ENCODE peak calls at places on chromosomes 12 and 14, in nine cellular contexts. W is IMR-90; G is adrenal gland; T is BE2C; P is left ventricle myocardium inferior; V is gastrocnemius medialis; S is bronchial epithelial cell; D is fibroblast of pulmonary artery; R is CD8-positive, alpha-beta T cell. A is an unnamed sample.

GRCh38 chr14:98756749-98757148 is 515.2 kb downstream of the BCL11B start:
- DNase-seq in R (no peak), D (no peak), T (no peak), S (no peak), P (no peak), W (no peak), V (no peak), G (no peak), A (no peak)

GRCh38 chr14:89911018-89911919 is 43.3 kb downstream of the EFCAB11 start:
- DNase-seq in W (peak), P (no peak), D (peak), S (no peak), G (peak), R (no peak), T (no peak), V (no peak), A (peak)

GRCh38 chr12:45577844-45578399 is 151.6 kb upstream of the ARID2 start:
- DNase-seq in V (no peak), R (no peak), W (no peak), T (no peak), S (peak), D (peak), G (no peak), P (no peak), A (no peak)

GRCh38 chr14:89899917-89900680 is 54.4 kb downstream of the EFCAB11 start:
- DNase-seq in D (peak), R (peak), T (peak), V (no peak), P (no peak), S (no peak), G (no peak), W (peak), A (peak)

GRCh38 chr14:22226381-22226780 is 362.6 kb downstream of the DAD1 start:
- DNase-seq in W (peak), S (peak), P (no peak), V (no peak), D (no peak), T (no peak), G (no peak), R (no peak), A (no peak)

GRCh38 chr14:103932791-103933490 is 4.7 kb downstream of the TDRD9 start:
- DNase-seq in W (no peak), D (no peak), P (no peak), R (no peak), T (no peak), S (peak), V (no peak), G (no peak), A (no peak)

GRCh38 chr12:127169321-127170270 is 1097.4 kb upstream of the TMEM132C start:
- DNase-seq in G (no peak), S (no peak), T (no peak), W (peak), R (no peak), P (no peak), V (no peak), D (no peak), A (no peak)

GRCh38 chr12:32217354-32218310 is 111.0 kb downstream of the BICD1 start:
- DNase-seq in D (peak), P (no peak), R (no peak), V (no peak), G (peak), W (peak), S (peak), T (no peak), A (no peak)

GRCh38 chr12:120630139-120630895 is 10.1 kb upstream of the CABP1 start:
- DNase-seq in G (no peak), D (no peak), T (peak), W (no peak), S (no peak), R (no peak), V (no peak), P (no peak), A (no peak)

GRCh38 chr14:57293851-57294837 is 25.4 kb downstream of the AP5M1 start:
- DNase-seq in D (peak), T (no peak), R (no peak), G (no peak), S (peak), P (no peak), W (peak), V (no peak), A (no peak)

GRCh38 chr12:104182144-104182543 is 33.4 kb upstream of the TXNRD1 start:
- DNase-seq in S (no peak), D (peak), V (peak), G (peak), R (no peak), W (peak), T (no peak), P (peak), A (no peak)

GRCh38 chr12:54407183-54407905 is 11.7 kb downstream of the ITGA5 start:
- DNase-seq in S (no peak), P (no peak), D (no peak), G (no peak), T (no peak), R (no peak), V (no peak), W (no peak), A (no peak)

GRCh38 chr12:100503228-100503628 is 29.6 kb downstream of the NR1H4 start:
- DNase-seq in V (no peak), D (no peak), G (no peak), S (no peak), P (no peak), W (no peak), T (no peak), R (no peak), A (no peak)
- H3K4me3 ChIP-seq in V (no peak), D (no peak), G (no peak), S (no peak), P (no peak), W (no peak), T (no peak), R (no peak), A (no peak)

GRCh38 chr14:61152851-61153364 is 128.2 kb downstream of the TMEM30B start:
- DNase-seq in V (no peak), D (peak), G (no peak), W (peak), R (no peak), P (no peak), S (no peak), T (peak), A (peak)
- TF ChIP-seq CTCF in V (no peak), D (no peak), G (no peak), W (no peak), R (no peak), P (no peak), S (no peak), T (no peak), A (no peak)

GRCh38 chr12:51865470-51865745 is 16.9 kb upstream of the FIGNL2 start:
- DNase-seq in G (no peak), P (no peak), T (no peak), V (no peak), S (no peak), W (no peak), R (no peak), D (no peak), A (no peak)

GRCh38 chr12:51864701-51865469 is 16.4 kb upstream of the FIGNL2 start:
- DNase-seq in W (no peak), P (no peak), S (no peak), T (no peak), D (no peak), V (no peak), G (no peak), R (no peak), A (peak)

GRCh38 chr12:51862947-51863346 is 14.4 kb upstream of the FIGNL2 start:
- DNase-seq in V (no peak), S (no peak), R (no peak), T (no peak), G (no peak), W (no peak), P (no peak), D (no peak), A (no peak)

GRCh38 chr12:51863363-51863920 is 14.9 kb upstream of the FIGNL2 start:
- DNase-seq in V (no peak), G (no peak), D (no peak), P (no peak), W (no peak), S (no peak), R (no peak), T (no peak), A (no peak)

GRCh38 chr12:51863921-51864700 is 15.6 kb upstream of the FIGNL2 start:
- DNase-seq in W (no peak), P (no peak), V (no peak), T (peak), S (no peak), R (no peak), G (no peak), D (no peak), A (peak)
- H3K4me3 ChIP-seq in W (no peak), P (peak), V (peak), T (peak), S (no peak), R (peak), G (no peak), D (peak), A (peak)

DNA sequence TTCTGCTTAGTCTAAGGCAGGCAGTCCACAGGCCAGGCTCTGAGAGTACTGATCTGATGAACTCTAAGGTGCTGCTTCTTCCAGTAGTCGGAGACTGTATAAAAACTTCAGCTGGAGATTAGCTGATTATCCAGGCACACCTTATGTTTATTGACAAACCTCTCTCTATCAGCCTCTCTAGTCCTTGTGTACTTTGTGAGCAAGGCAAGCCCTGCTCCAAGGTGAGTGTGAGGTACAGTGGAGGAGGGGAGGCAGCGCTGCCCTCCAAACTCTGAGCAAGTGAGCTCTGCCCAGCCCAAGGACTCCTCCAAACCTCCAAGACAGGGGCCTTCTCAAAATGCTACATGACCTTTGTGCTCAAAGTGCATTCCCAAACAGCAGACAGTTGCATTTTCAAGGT is 95.9 kb upstream of the CDKN3 start:
- DNase-seq in P (no peak), S (no peak), W (no peak), R (no peak), G (no peak), D (no peak), V (no peak), T (no peak), A (no peak)
- TF ChIP-seq CTCF in P (no peak), S (no peak), W (no peak), R (no peak), G (no peak), D (no peak), V (no peak), T (no peak), A (no peak)

DNA sequence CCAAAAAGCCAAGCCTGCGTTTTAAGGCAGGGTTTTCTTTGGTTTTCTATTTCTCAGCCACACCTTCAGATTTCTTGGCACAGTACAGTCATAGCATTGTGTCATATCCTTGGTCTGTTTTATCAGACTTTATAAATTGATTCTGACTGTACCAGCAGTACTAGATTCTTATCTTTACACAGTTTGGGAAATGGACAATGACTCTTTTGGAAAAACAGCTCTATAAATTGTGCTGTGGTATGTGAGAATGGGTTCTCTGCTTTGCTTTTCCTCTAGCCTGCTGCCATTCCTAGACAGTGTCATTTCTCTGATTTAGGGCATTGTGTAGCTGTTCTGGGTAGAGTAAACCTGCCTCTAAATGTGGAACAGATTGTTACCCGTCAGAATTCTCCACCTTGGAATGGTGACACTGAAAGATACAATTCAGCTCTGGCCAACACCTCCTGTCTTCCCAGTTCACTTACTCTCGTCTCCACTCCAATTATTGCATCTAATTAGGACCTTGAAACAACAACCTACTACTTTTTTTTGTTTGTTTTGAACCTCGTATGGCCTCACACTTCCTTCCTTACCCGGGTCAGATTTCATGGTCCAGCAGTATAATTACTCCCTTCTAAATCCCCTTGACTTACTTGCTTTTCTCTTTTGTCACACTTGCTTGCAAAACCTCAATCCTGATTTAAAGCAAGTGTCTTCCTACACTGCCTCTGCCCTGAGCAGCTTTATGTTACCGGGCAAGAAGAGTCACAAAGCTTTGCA is 226.3 kb downstream of the ERC1 start:
- DNase-seq in V (no peak), T (no peak), D (peak), S (peak), R (no peak), W (peak), G (no peak), P (no peak), A (peak)
- H3K4me3 ChIP-seq in V (no peak), T (no peak), D (no peak), S (no peak), R (no peak), W (no peak), G (no peak), P (peak), A (no peak)

GRCh38 chr12:57175428-57176138 is 28.2 kb upstream of the LRP1-AS start:
- DNase-seq in P (peak), R (peak), V (peak), G (peak), W (peak), S (peak), D (peak), T (peak), A (peak)

GRCh38 chr12:57177354-57177753 is 29.9 kb upstream of the LRP1-AS start:
- DNase-seq in W (no peak), G (no peak), S (no peak), D (no peak), V (no peak), P (no peak), R (no peak), T (no peak), A (no peak)

GRCh38 chr12:57176846-57177245 is 29.4 kb upstream of the LRP1-AS start:
- DNase-seq in S (peak), R (no peak), V (no peak), T (no peak), G (no peak), D (no peak), W (no peak), P (no peak), A (no peak)

GRCh38 chr12:57178213-57178612 is 30.8 kb upstream of the LRP1-AS start:
- DNase-seq in G (no peak), S (no peak), P (no peak), T (no peak), R (no peak), D (no peak), V (no peak), W (no peak), A (no peak)

GRCh38 chr12:57176139-57176477 is 28.7 kb upstream of the LRP1-AS start:
- DNase-seq in R (no peak), G (no peak), P (no peak), V (no peak), T (no peak), W (no peak), D (no peak), S (no peak), A (no peak)
- TF ChIP-seq CTCF in R (no peak), G (no peak), P (peak), V (no peak), T (no peak), W (no peak), D (no peak), S (no peak), A (no peak)

A was measured in cardiac muscle cell.